ENCODE peak calls at places on chromosomes 13 and 19, in four cellular contexts. Z is DMS153; U is stimulated activated CD8-positive, alpha-beta memory T cell treated with anti-CD3 and anti-CD28 coated beads, Interleukin-4, amount 100 ng/mL, for 4 hours; D is AG09319. O is an unnamed sample.

GRCh38 chr13:96216543-96216942 is 126.6 kb downstream of the HS6ST3 start:
- DNase-seq in Z (no peak), U (no peak), D (no peak), O (no peak)

GRCh38 chr19:19567391-19567790 is 29.3 kb downstream of the CILP2 start:
- DNase-seq in Z (no peak), U (no peak), D (no peak), O (no peak)

GRCh38 chr19:16254851-16255408 is 57.2 kb downstream of the AP1M1 start:
- DNase-seq in Z (no peak), U (no peak), D (no peak), O (no peak)

GRCh38 chr19:39407644-39408391 is 1.2 kb downstream of the ZFP36 start:
- DNase-seq in Z (no peak), U (peak; percentile 44), D (no peak), O (no peak)

GRCh38 chr19:13850910-13851753 is 25.8 kb upstream of the NANOS3 start:
- DNase-seq in Z (peak; percentile 66), U (peak; percentile 73), D (peak; percentile 83), O (no peak)

GRCh38 chr19:53004242-53004641 is 9.5 kb upstream of the ERVV-1 start:
- DNase-seq in Z (no peak), U (no peak), D (no peak), O (no peak)

GRCh38 chr19:35975608-35976214 is 19.3 kb upstream of the SDHAF1 start:
- DNase-seq in Z (no peak), U (no peak), D (no peak), O (no peak)

GRCh38 chr19:1862068-1862423 is 1.3 kb downstream of the KLF16 start:
- DNase-seq in Z (no peak), U (no peak), D (no peak), O (no peak)

GRCh38 chr13:34201050-34201913 is 383.3 kb downstream of the RFC3 start:
- DNase-seq in Z (peak; percentile 33), U (no peak), D (peak; percentile 5), O (no peak)

GRCh38 chr13:112783135-112783945 is 93.5 kb downstream of the ATP11A start:
- DNase-seq in Z (no peak), U (no peak), D (no peak), O (no peak)

GRCh38 chr19:38701455-38702063 is 42.7 kb downstream of the CAPN12 start:
- DNase-seq in Z (no peak), U (no peak), D (no peak), O (no peak)

GRCh38 chr13:59086147-59086546 is 1077.6 kb downstream of the DIAPH3 start:
- DNase-seq in Z (no peak), U (no peak), D (no peak), O (no peak)

GRCh38 chr13:69363360-69363759 is 744.3 kb upstream of the ATXN8OS start:
- DNase-seq in Z (no peak), U (no peak), D (no peak), O (no peak)

GRCh38 chr13:40776681-40777165 is 5.7 kb upstream of the MRPS31 start:
- DNase-seq in Z (no peak), U (peak; percentile 45), D (no peak), O (no peak)

GRCh38 chr13:58018865-58019264 is 387.3 kb downstream of the PCDH17 start:
- DNase-seq in Z (peak; percentile 58), U (no peak), D (no peak), O (no peak)

GRCh38 chr19:34337747-34338146 is 27.2 kb upstream of the GPI start:
- DNase-seq in Z (no peak), U (no peak), D (no peak), O (no peak)

GRCh38 chr19:18438331-18439024 is 545 bp upstream of the ISYNA1 start:
- DNase-seq in Z (no peak), U (no peak), D (no peak), O (no peak)

GRCh38 chr19:3140667-3141038 is 4.8 kb downstream of the GNA15 start:
- DNase-seq in Z (no peak), U (no peak), D (no peak), O (no peak)

GRCh38 chr19:1223018-1223855 is 14.6 kb downstream of the CBARP start:
- DNase-seq in Z (no peak), U (no peak), D (no peak), O (no peak)

GRCh38 chr13:106143392-106143791 is 392.1 kb downstream of the EFNB2 start:
- DNase-seq in Z (no peak), U (no peak), D (peak; percentile 31), O (no peak)

GRCh38 chr19:19642506-19643157 is 825 bp downstream of the GMIP start:
- DNase-seq in Z (no peak), U (peak; percentile 46), D (no peak), O (no peak)

GRCh38 chr19:6802336-6803035 is 30.0 kb downstream of the VAV1 start:
- DNase-seq in Z (peak; percentile 86), U (peak; percentile 74), D (no peak), O (no peak)

GRCh38 chr19:43784981-43785808 is 4.4 kb upstream of the KCNN4 start:
- DNase-seq in Z (peak; percentile 39), U (peak; percentile 7), D (peak; percentile 35), O (no peak)